ENCODE peak calls at places on chromosome 12, in five cellular contexts. T is head of caudate nucleus; O is activated naive CD4-positive, alpha-beta T cell treated with Interleukin-2 at 50 U/mL for 16 hours; Q is heart right ventricle; D is hippocampal formation. A is an unnamed sample.

GRCh38 chr12:10363922-10364838 is 25.7 kb downstream of the KLRK1 start:
- DNase-seq in T (peak), O (peak), Q (no peak), D (peak), A (peak)

GRCh38 chr12:122024132-122024785 is 2.6 kb downstream of the BCL7A start:
- DNase-seq in T (no peak), O (no peak), Q (no peak), D (no peak), A (no peak)

GRCh38 chr12:96989916-96990315 is 82.9 kb downstream of the NEDD1 start:
- DNase-seq in T (no peak), O (no peak), Q (no peak), D (no peak), A (no peak)

GRCh38 chr12:116194935-116195431 is 82.5 kb downstream of the MED13L start:
- DNase-seq in T (no peak), O (peak), Q (no peak), D (no peak), A (no peak)

GRCh38 chr12:2284321-2284813 is 231.6 kb downstream of the CACNA1C start:
- DNase-seq in T (no peak), O (no peak), Q (no peak), D (no peak), A (no peak)

GRCh38 chr12:12327802-12328201 is 22.2 kb downstream of the MANSC1 start:
- DNase-seq in T (no peak), O (no peak), Q (peak), D (peak), A (no peak)

GRCh38 chr12:119486599-119487154 is 106.9 kb upstream of the TMEM233 start:
- DNase-seq in T (no peak), O (no peak), Q (no peak), D (no peak), A (no peak)

GRCh38 chr12:116123511-116124258 is 153.8 kb downstream of the MED13L start:
- DNase-seq in T (peak), O (peak), Q (peak), D (peak), A (no peak)

GRCh38 chr12:1879633-1880032 is 38.8 kb downstream of the CACNA2D4 start:
- DNase-seq in T (no peak), O (no peak), Q (no peak), D (no peak), A (no peak)

GRCh38 chr12:56635539-56636117 is 5.5 kb upstream of the BAZ2A start:
- DNase-seq in T (no peak), O (peak), Q (no peak), D (no peak), A (no peak)

GRCh38 chr12:56119361-56119796 is 1.3 kb downstream of the ZC3H10 start:
- DNase-seq in T (peak), O (peak), Q (peak), D (peak), A (peak)

GRCh38 chr12:47903151-47903611 is 1.6 kb downstream of the VDR start:
- DNase-seq in T (no peak), O (peak), Q (no peak), D (no peak), A (peak)

GRCh38 chr12:38102197-38102596 is 214.4 kb upstream of the ALG10B start:
- DNase-seq in T (no peak), O (no peak), Q (no peak), D (no peak), A (no peak)

GRCh38 chr12:124861492-124861891 is 2.2 kb downstream of the SCARB1 start:
- DNase-seq in T (peak), O (no peak), Q (peak), D (peak), A (peak)

GRCh38 chr12:51777457-51777856 is 71.1 kb downstream of the FIGNL2 start:
- DNase-seq in T (no peak), O (no peak), Q (no peak), D (no peak), A (no peak)

A was measured in left cardiac atrium.